ENCODE peak calls at places on chromosomes 1 and 21, in ten cellular contexts. One of them, this sample, is unnamed. For H3K36me3 and H3K4me1, the result is how much of the 10 kb centered on the place peaks cover.

GRCh38 chr1:176058686-176059085 is 148.4 kb downstream of the COP1 start:
- DNase-seq in heart right ventricle: no peak
- DNase-seq in DND-41: no peak
- DNase-seq in lung: no peak
- DNase-seq in upper lobe of right lung: no peak
- DNase-seq in sigmoid colon: no peak
- DNase-seq in HCT116: no peak
- DNase-seq in spleen: no peak
- DNase-seq in OCI-LY7: peak
- DNase-seq in fibroblast of lung: no peak
- DNase-seq in this sample: no peak

GRCh38 chr1:97105531-97105930 is 383.9 kb downstream of the PTBP2 start:
- DNase-seq in heart right ventricle: no peak
- DNase-seq in DND-41: no peak
- DNase-seq in lung: no peak
- DNase-seq in upper lobe of right lung: no peak
- DNase-seq in sigmoid colon: no peak
- DNase-seq in HCT116: no peak
- DNase-seq in spleen: no peak
- DNase-seq in OCI-LY7: no peak
- DNase-seq in fibroblast of lung: no peak
- DNase-seq in this sample: no peak

GRCh38 chr1:18907914-18908845 is 5.8 kb upstream of the ALDH4A1 start:
- DNase-seq in heart right ventricle: no peak
- DNase-seq in DND-41: no peak
- DNase-seq in lung: no peak
- DNase-seq in upper lobe of right lung: no peak
- DNase-seq in sigmoid colon: no peak
- DNase-seq in HCT116: no peak
- DNase-seq in spleen: peak
- DNase-seq in OCI-LY7: peak
- DNase-seq in fibroblast of lung: no peak
- DNase-seq in this sample: no peak

GRCh38 chr1:84871181-84871580 is 21.8 kb downstream of the LPAR3 start:
- DNase-seq in heart right ventricle: no peak
- DNase-seq in DND-41: no peak
- DNase-seq in lung: no peak
- DNase-seq in upper lobe of right lung: no peak
- DNase-seq in sigmoid colon: no peak
- DNase-seq in HCT116: no peak
- DNase-seq in spleen: no peak
- DNase-seq in OCI-LY7: no peak
- DNase-seq in fibroblast of lung: no peak
- DNase-seq in this sample: no peak

GRCh38 chr1:74531807-74532206 is 19.4 kb upstream of the LRRC53 start:
- DNase-seq in heart right ventricle: no peak
- DNase-seq in DND-41: no peak
- DNase-seq in lung: no peak
- DNase-seq in upper lobe of right lung: no peak
- DNase-seq in sigmoid colon: no peak
- DNase-seq in HCT116: no peak
- DNase-seq in spleen: no peak
- DNase-seq in OCI-LY7: no peak
- DNase-seq in fibroblast of lung: no peak
- DNase-seq in this sample: no peak

GRCh38 chr1:110285316-110285715 is 53.9 kb upstream of the RBM15 start:
- DNase-seq in heart right ventricle: no peak
- DNase-seq in DND-41: no peak
- DNase-seq in lung: no peak
- DNase-seq in upper lobe of right lung: no peak
- DNase-seq in sigmoid colon: no peak
- DNase-seq in HCT116: no peak
- DNase-seq in spleen: no peak
- DNase-seq in OCI-LY7: no peak
- DNase-seq in fibroblast of lung: no peak
- DNase-seq in this sample: no peak

GRCh38 chr21:45011426-45011825 is 63.0 kb upstream of the ADARB1 start:
- DNase-seq in heart right ventricle: no peak
- DNase-seq in DND-41: no peak
- DNase-seq in lung: no peak
- DNase-seq in upper lobe of right lung: no peak
- DNase-seq in sigmoid colon: peak
- DNase-seq in HCT116: no peak
- DNase-seq in spleen: peak
- DNase-seq in OCI-LY7: no peak
- DNase-seq in fibroblast of lung: no peak
- DNase-seq in this sample: peak

GRCh38 chr1:37765937-37766664 is 1.2 kb upstream of the EPHA10 start:
- DNase-seq in heart right ventricle: no peak
- DNase-seq in DND-41: no peak
- DNase-seq in lung: no peak
- DNase-seq in upper lobe of right lung: no peak
- DNase-seq in sigmoid colon: no peak
- DNase-seq in HCT116: peak
- DNase-seq in spleen: no peak
- DNase-seq in OCI-LY7: peak
- DNase-seq in fibroblast of lung: no peak
- DNase-seq in this sample: no peak

GRCh38 chr1:207822602-207823451 is 71.0 kb downstream of the CD46 start:
- DNase-seq in heart right ventricle: peak
- DNase-seq in DND-41: no peak
- DNase-seq in lung: peak
- DNase-seq in upper lobe of right lung: peak
- DNase-seq in sigmoid colon: peak
- DNase-seq in HCT116: no peak
- DNase-seq in spleen: peak
- DNase-seq in OCI-LY7: peak
- DNase-seq in fibroblast of lung: peak
- DNase-seq in this sample: peak

GRCh38 chr1:207823531-207823879 is 71.7 kb downstream of the CD46 start:
- DNase-seq in heart right ventricle: no peak
- DNase-seq in DND-41: no peak
- DNase-seq in lung: no peak
- DNase-seq in upper lobe of right lung: no peak
- DNase-seq in sigmoid colon: no peak
- DNase-seq in HCT116: no peak
- DNase-seq in spleen: no peak
- DNase-seq in OCI-LY7: no peak
- DNase-seq in fibroblast of lung: no peak
- DNase-seq in this sample: no peak

GRCh38 chr1:207820568-207821463 is 69.0 kb downstream of the CD46 start:
- DNase-seq in heart right ventricle: no peak
- DNase-seq in DND-41: no peak
- DNase-seq in lung: no peak
- DNase-seq in upper lobe of right lung: peak
- DNase-seq in sigmoid colon: peak
- DNase-seq in HCT116: no peak
- DNase-seq in spleen: no peak
- DNase-seq in OCI-LY7: no peak
- DNase-seq in fibroblast of lung: no peak
- DNase-seq in this sample: peak

GRCh38 chr1:207821464-207822045 is 69.7 kb downstream of the CD46 start:
- DNase-seq in heart right ventricle: no peak
- DNase-seq in DND-41: no peak
- DNase-seq in lung: no peak
- DNase-seq in upper lobe of right lung: peak
- DNase-seq in sigmoid colon: peak
- DNase-seq in HCT116: no peak
- DNase-seq in spleen: no peak
- DNase-seq in OCI-LY7: no peak
- DNase-seq in fibroblast of lung: no peak
- DNase-seq in this sample: peak

GRCh38 chr1:207822124-207822601 is 70.3 kb downstream of the CD46 start:
- DNase-seq in heart right ventricle: no peak
- DNase-seq in DND-41: no peak
- DNase-seq in lung: no peak
- DNase-seq in upper lobe of right lung: peak
- DNase-seq in sigmoid colon: peak
- DNase-seq in HCT116: no peak
- DNase-seq in spleen: peak
- DNase-seq in OCI-LY7: peak
- DNase-seq in fibroblast of lung: no peak
- DNase-seq in this sample: peak
- H3K4me3 ChIP-seq in heart right ventricle: peak
- H3K4me3 ChIP-seq in DND-41: no peak
- H3K4me3 ChIP-seq in lung: peak
- H3K4me3 ChIP-seq in upper lobe of right lung: peak
- H3K4me3 ChIP-seq in sigmoid colon: peak
- H3K4me3 ChIP-seq in HCT116: no peak
- H3K4me3 ChIP-seq in spleen: peak
- H3K4me3 ChIP-seq in OCI-LY7: peak
- H3K4me3 ChIP-seq in fibroblast of lung: no peak
- H3K4me3 ChIP-seq in this sample: peak

GRCh38 chr1:151897861-151898468 is 11.3 kb downstream of the THEM4 start:
- DNase-seq in heart right ventricle: no peak
- DNase-seq in DND-41: no peak
- DNase-seq in lung: no peak
- DNase-seq in upper lobe of right lung: no peak
- DNase-seq in sigmoid colon: no peak
- DNase-seq in HCT116: no peak
- DNase-seq in spleen: no peak
- DNase-seq in OCI-LY7: no peak
- DNase-seq in fibroblast of lung: no peak
- DNase-seq in this sample: no peak
- H3K36me3 ChIP-seq in heart right ventricle: under half
- H3K36me3 ChIP-seq in DND-41: under half
- H3K36me3 ChIP-seq in lung: under half
- H3K36me3 ChIP-seq in upper lobe of right lung: under half
- H3K36me3 ChIP-seq in sigmoid colon: under half
- H3K36me3 ChIP-seq in HCT116: under half
- H3K36me3 ChIP-seq in spleen: under half
- H3K36me3 ChIP-seq in OCI-LY7: under half
- H3K36me3 ChIP-seq in fibroblast of lung: under half
- H3K36me3 ChIP-seq in this sample: under half

GRCh38 chr1:198677027-198677426 is 38.2 kb downstream of the PTPRC start:
- DNase-seq in heart right ventricle: no peak
- DNase-seq in DND-41: no peak
- DNase-seq in lung: no peak
- DNase-seq in upper lobe of right lung: no peak
- DNase-seq in sigmoid colon: no peak
- DNase-seq in HCT116: no peak
- DNase-seq in spleen: no peak
- DNase-seq in OCI-LY7: no peak
- DNase-seq in fibroblast of lung: no peak
- DNase-seq in this sample: no peak

GRCh38 chr1:198678301-198678836 is 39.5 kb downstream of the PTPRC start:
- DNase-seq in heart right ventricle: no peak
- DNase-seq in DND-41: no peak
- DNase-seq in lung: no peak
- DNase-seq in upper lobe of right lung: no peak
- DNase-seq in sigmoid colon: no peak
- DNase-seq in HCT116: no peak
- DNase-seq in spleen: no peak
- DNase-seq in OCI-LY7: peak
- DNase-seq in fibroblast of lung: no peak
- DNase-seq in this sample: no peak

GRCh38 chr1:198678901-198679329 is 40.1 kb downstream of the PTPRC start:
- DNase-seq in heart right ventricle: no peak
- DNase-seq in DND-41: no peak
- DNase-seq in lung: no peak
- DNase-seq in upper lobe of right lung: no peak
- DNase-seq in sigmoid colon: no peak
- DNase-seq in HCT116: no peak
- DNase-seq in spleen: peak
- DNase-seq in OCI-LY7: peak
- DNase-seq in fibroblast of lung: no peak
- DNase-seq in this sample: no peak

GRCh38 chr1:198674009-198674408 is 35.2 kb downstream of the PTPRC start:
- DNase-seq in heart right ventricle: no peak
- DNase-seq in DND-41: no peak
- DNase-seq in lung: no peak
- DNase-seq in upper lobe of right lung: no peak
- DNase-seq in sigmoid colon: no peak
- DNase-seq in HCT116: no peak
- DNase-seq in spleen: no peak
- DNase-seq in OCI-LY7: no peak
- DNase-seq in fibroblast of lung: no peak
- DNase-seq in this sample: no peak

DNA sequence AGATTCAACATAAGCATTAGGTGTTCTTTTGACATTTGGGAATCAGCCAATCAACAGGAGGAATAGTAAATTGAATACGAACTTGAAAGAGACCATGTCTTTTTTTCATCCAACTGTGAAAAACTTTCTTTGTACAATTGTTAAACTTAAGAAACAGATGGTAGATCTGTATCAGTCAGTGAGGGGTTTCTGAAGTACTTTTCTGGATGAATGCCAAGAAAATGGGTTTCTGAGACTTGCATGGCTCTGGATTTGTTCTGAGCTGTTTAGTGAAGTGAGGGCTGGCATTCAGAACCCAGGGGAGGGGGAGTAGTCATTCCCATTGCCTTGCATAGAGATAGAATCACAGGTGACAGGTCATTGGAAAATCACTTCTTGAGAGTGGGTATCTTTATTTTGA is 37.4 kb downstream of the PTPRC start:
- DNase-seq in heart right ventricle: no peak
- DNase-seq in DND-41: peak
- DNase-seq in lung: no peak
- DNase-seq in upper lobe of right lung: no peak
- DNase-seq in sigmoid colon: no peak
- DNase-seq in HCT116: no peak
- DNase-seq in spleen: no peak
- DNase-seq in OCI-LY7: peak
- DNase-seq in fibroblast of lung: no peak
- DNase-seq in this sample: no peak
- H3K4me1 ChIP-seq in heart right ventricle: under half
- H3K4me1 ChIP-seq in DND-41: half or more
- H3K4me1 ChIP-seq in lung: under half
- H3K4me1 ChIP-seq in upper lobe of right lung: under half
- H3K4me1 ChIP-seq in sigmoid colon: under half
- H3K4me1 ChIP-seq in HCT116: under half
- H3K4me1 ChIP-seq in spleen: half or more
- H3K4me1 ChIP-seq in OCI-LY7: half or more
- H3K4me1 ChIP-seq in fibroblast of lung: under half
- H3K4me1 ChIP-seq in this sample: under half

GRCh38 chr1:243349128-243349527 is 93.3 kb downstream of the SDCCAG8 start:
- DNase-seq in heart right ventricle: no peak
- DNase-seq in DND-41: no peak
- DNase-seq in lung: no peak
- DNase-seq in upper lobe of right lung: no peak
- DNase-seq in sigmoid colon: no peak
- DNase-seq in HCT116: no peak
- DNase-seq in spleen: no peak
- DNase-seq in OCI-LY7: no peak
- DNase-seq in fibroblast of lung: no peak
- DNase-seq in this sample: no peak

GRCh38 chr1:243351347-243351746 is 95.5 kb downstream of the SDCCAG8 start:
- DNase-seq in heart right ventricle: no peak
- DNase-seq in DND-41: no peak
- DNase-seq in lung: no peak
- DNase-seq in upper lobe of right lung: no peak
- DNase-seq in sigmoid colon: no peak
- DNase-seq in HCT116: no peak
- DNase-seq in spleen: no peak
- DNase-seq in OCI-LY7: no peak
- DNase-seq in fibroblast of lung: no peak
- DNase-seq in this sample: no peak

DNA sequence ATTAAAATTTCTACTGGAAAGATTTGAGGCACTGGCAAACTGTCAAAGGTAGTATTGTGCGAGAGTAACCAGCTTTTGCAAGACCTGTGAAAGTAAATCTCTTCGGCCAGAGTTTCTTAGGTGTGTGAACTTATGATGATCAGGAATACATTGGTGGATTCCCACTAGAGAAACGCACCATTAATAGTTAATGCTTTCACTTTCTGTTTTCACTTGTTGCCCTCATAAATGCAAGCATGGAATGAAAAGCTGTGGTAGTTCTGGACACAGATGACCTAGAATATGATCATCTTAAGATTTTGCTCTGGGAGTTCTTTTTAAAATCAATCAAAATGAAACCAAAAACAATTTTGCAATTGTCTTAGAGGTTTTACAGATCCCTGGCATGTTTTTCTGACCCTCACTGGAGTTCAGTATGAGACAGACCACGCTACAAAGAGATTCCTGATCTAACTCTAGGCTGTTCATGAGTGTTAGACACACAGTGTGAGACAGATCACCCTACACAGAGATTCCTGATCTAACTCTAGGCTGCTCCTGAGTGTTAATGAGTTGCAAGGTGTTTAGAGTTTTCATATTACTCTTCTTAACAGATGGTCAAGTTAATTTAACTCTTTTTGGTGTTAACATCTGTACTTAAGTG is 98.8 kb downstream of the SDCCAG8 start:
- DNase-seq in heart right ventricle: no peak
- DNase-seq in DND-41: peak
- DNase-seq in lung: no peak
- DNase-seq in upper lobe of right lung: no peak
- DNase-seq in sigmoid colon: no peak
- DNase-seq in HCT116: no peak
- DNase-seq in spleen: no peak
- DNase-seq in OCI-LY7: no peak
- DNase-seq in fibroblast of lung: peak
- DNase-seq in this sample: no peak
- H3K4me3 ChIP-seq in heart right ventricle: no peak
- H3K4me3 ChIP-seq in DND-41: peak
- H3K4me3 ChIP-seq in lung: no peak
- H3K4me3 ChIP-seq in upper lobe of right lung: peak
- H3K4me3 ChIP-seq in sigmoid colon: peak
- H3K4me3 ChIP-seq in HCT116: no peak
- H3K4me3 ChIP-seq in spleen: no peak
- H3K4me3 ChIP-seq in OCI-LY7: no peak
- H3K4me3 ChIP-seq in fibroblast of lung: peak
- H3K4me3 ChIP-seq in this sample: peak

This sample was measured in psoas muscle.